ENCODE peak calls at places on chromosomes 4 and X, in nine cellular contexts. J, D, H, O, I, Q, Z, R and S are unnamed samples.

GRCh38 chrX:117835034-117835433 is 281.6 kb downstream of the KLHL13 start:
- DNase-seq in Q (no peak), I (no peak), D (no peak), H (no peak), R (no peak), O (no peak), J (no peak), Z (no peak), S (no peak)

GRCh38 chr4:121072080-121072835 is at the start of gene NDNF:
- DNase-seq in D (peak), Q (no peak), H (peak), O (peak), J (peak), I (peak), R (peak), Z (no peak), S (peak)

GRCh38 chr4:44150091-44150576 is 298.5 kb downstream of the KCTD8 start:
- DNase-seq in I (no peak), O (no peak), D (no peak), R (no peak), J (no peak), Z (no peak), Q (no peak), H (no peak), S (no peak)

GRCh38 chr4:186845137-186845842 is 121.6 kb upstream of the FAT1 start:
- DNase-seq in R (peak), O (peak), H (no peak), D (no peak), I (no peak), Z (no peak), J (peak), Q (peak), S (no peak)

GRCh38 chr4:21901831-21902230 is 46.7 kb downstream of the KCNIP4 start:
- DNase-seq in H (no peak), Q (no peak), O (peak), R (no peak), J (peak), Z (no peak), I (no peak), D (no peak), S (no peak)

GRCh38 chrX:15055146-15055930 is 182.1 kb downstream of the MOSPD2 start:
- DNase-seq in Z (no peak), I (no peak), J (peak), R (peak), Q (no peak), D (no peak), H (no peak), O (no peak), S (no peak)

GRCh38 chr4:41517747-41518146 is 20.2 kb upstream of the LIMCH1 start:
- DNase-seq in O (no peak), J (no peak), D (no peak), I (no peak), R (no peak), Z (no peak), Q (no peak), H (no peak), S (no peak)

GRCh38 chr4:150493846-150494245 is 88.1 kb upstream of the MAB21L2 start:
- DNase-seq in D (no peak), R (peak), J (peak), H (no peak), Z (no peak), Q (no peak), O (peak), I (no peak), S (no peak)

GRCh38 chrX:46642145-46642544 is 68.6 kb downstream of the CHST7 start:
- DNase-seq in Z (no peak), H (no peak), J (peak), O (peak), R (no peak), D (peak), I (no peak), Q (peak), S (no peak)

GRCh38 chr4:174538123-174538875 is 16.0 kb upstream of the HPGD start:
- DNase-seq in R (no peak), I (no peak), O (peak), Z (no peak), J (no peak), H (no peak), D (no peak), Q (no peak), S (no peak)